ENCODE peak calls at places on chromosomes 7 and 10, in nine cellular contexts. Z is DND-41, N is mammary epithelial cell, B is MM.1S, C is endodermal cell, E is psoas muscle, O is RWPE1, I is astrocyte of the spinal cord, Q is cardiac fibroblast. M is an unnamed sample.

GRCh38 chr7:93566876-93567275 is 7.6 kb downstream of the CALCR start:
- DNase-seq in N (no peak), C (no peak), Z (no peak), O (no peak), E (no peak), I (no peak), Q (peak; percentile 58), B (no peak), M (no peak)

GRCh38 chr10:124091646-124092269 is 1.6 kb downstream of the CHST15 start:
- DNase-seq in C (peak; percentile 83), O (peak; percentile 52), B (peak; percentile 43), N (peak; percentile 41), E (peak; percentile 43), Z (peak; percentile 60), I (peak; percentile 32), Q (peak; percentile 2), M (peak; percentile 50)

GRCh38 chr7:111137296-111138195 is 46.6 kb downstream of the LRRN3 start:
- DNase-seq in Z (peak; percentile 6), O (no peak), C (no peak), B (no peak), N (peak; percentile 66), E (no peak), Q (peak; percentile 75), I (peak; percentile 45), M (no peak)

GRCh38 chr7:71935674-71936073 is 476.5 kb downstream of the CALN1 start:
- DNase-seq in Q (no peak), I (no peak), E (no peak), B (peak; percentile 70), Z (no peak), N (no peak), O (no peak), C (no peak), M (no peak)

GRCh38 chr7:123771256-123771655 is 22.5 kb upstream of the WASL start:
- DNase-seq in I (no peak), N (peak; percentile 17), B (no peak), O (no peak), Z (no peak), Q (no peak), E (no peak), C (no peak), M (no peak)

GRCh38 chr10:75018233-75018632 is 93.2 kb upstream of the SAMD8 start:
- DNase-seq in N (no peak), Q (no peak), C (peak; percentile 50), O (no peak), Z (no peak), B (no peak), E (no peak), I (no peak), M (no peak)

GRCh38 chr10:114075093-114075492 is 31.4 kb downstream of the ADRB1 start:
- DNase-seq in O (no peak), N (no peak), B (no peak), Q (no peak), E (no peak), Z (no peak), I (no peak), C (no peak), M (no peak)

GRCh38 chr7:13312327-13312726 is 624.9 kb downstream of the ARL4A start:
- DNase-seq in N (no peak), E (no peak), C (peak; percentile 67), O (no peak), Q (no peak), B (no peak), I (no peak), Z (peak; percentile 24), M (no peak)

GRCh38 chr10:52409928-52410327 is 95.8 kb downstream of the DKK1 start:
- DNase-seq in E (no peak), Q (no peak), C (no peak), Z (no peak), B (no peak), O (no peak), I (no peak), N (peak; percentile 14), M (no peak)

GRCh38 chr10:89119651-89120050 is 87.5 kb downstream of the CH25H start:
- DNase-seq in Z (no peak), I (no peak), N (no peak), C (no peak), B (no peak), O (no peak), E (no peak), Q (no peak), M (no peak)

GRCh38 chr10:104608076-104608828 is 32.8 kb upstream of the SORCS3 start:
- DNase-seq in Z (no peak), O (no peak), B (no peak), I (no peak), C (no peak), E (no peak), N (no peak), Q (no peak), M (no peak)

GRCh38 chr10:104614245-104614831 is 26.8 kb upstream of the SORCS3 start:
- DNase-seq in E (no peak), B (peak; percentile 46), I (peak; percentile 29), Q (peak; percentile 47), Z (peak; percentile 33), N (peak; percentile 23), C (peak; percentile 87), O (peak; percentile 54), M (peak; percentile 45)

GRCh38 chr10:104617831-104618230 is 23.3 kb upstream of the SORCS3 start:
- DNase-seq in B (no peak), Q (no peak), O (no peak), E (no peak), Z (no peak), I (no peak), C (no peak), N (no peak), M (no peak)

DNA sequence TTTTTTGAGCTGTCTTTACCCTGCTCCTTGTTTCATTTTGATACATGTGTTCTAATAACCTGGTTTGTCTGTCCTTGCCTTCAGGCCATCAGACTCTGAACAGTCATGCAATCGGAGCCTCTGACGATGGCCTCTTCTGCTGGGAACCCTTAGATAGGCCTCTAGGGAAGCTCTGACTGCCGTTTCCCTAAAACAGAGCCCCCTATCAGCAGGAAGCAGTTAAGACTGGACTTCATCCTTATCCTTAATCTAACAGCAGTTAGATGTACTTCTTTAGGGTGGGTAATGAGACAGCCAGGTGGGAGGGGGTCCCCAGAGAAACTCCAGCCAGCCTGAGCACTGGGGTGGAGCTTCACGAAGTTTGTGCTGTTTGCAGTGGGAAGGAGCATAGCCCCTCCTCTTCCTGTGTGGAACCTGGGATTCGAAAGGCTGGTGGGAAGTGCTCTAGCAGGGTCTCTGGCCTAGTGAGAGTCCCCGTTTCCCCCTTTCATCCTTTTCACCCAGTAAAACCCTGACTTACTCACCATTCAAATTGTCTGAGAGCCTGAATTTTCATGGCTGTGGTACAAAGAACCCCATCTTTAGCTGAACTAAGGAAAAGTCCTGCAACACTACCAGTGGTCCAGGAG is 28.4 kb upstream of the SORCS3 start:
- DNase-seq in N (no peak), Z (no peak), I (no peak), O (no peak), B (no peak), E (no peak), Q (no peak), C (no peak), M (no peak)
- TF ChIP-seq CTCF in N (no peak), Z (no peak), I (no peak), O (no peak), B (no peak), E (no peak), Q (no peak), C (peak; percentile 43), M (no peak)

DNA sequence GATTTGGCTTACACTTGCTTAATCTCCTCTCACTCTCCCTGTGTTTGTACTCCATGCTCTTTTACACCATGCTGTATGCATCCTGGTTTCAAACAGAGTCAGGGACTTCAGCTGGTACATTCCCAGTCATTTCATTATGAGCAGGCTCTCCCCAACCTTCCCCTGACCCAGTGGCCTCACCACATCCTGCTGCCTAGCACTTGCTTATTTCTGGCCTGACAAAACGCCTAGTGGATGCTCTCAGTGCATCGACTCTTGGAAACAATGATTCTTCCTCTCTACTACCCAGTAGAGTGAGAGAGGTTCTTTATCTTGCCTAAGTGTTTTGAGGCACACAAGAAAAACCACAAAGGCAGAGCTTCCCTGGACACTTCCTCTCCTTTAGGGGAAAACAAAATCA is 63.4 kb downstream of the CAV1 start:
- DNase-seq in Q (peak; percentile 80), E (no peak), C (no peak), N (peak; percentile 71), I (peak; percentile 83), Z (peak; percentile 41), B (peak; percentile 76), O (no peak), M (peak; percentile 2)
- TF ChIP-seq CTCF in Q (peak; percentile 9), E (no peak), C (no peak), N (no peak), I (peak; percentile 3), Z (no peak), B (no peak), O (no peak), M (no peak)

GRCh38 chr7:155007947-155008346 is 5.0 kb upstream of the PAXIP1 start:
- DNase-seq in Z (peak; percentile 29), I (no peak), O (no peak), B (peak; percentile 27), E (no peak), C (peak; percentile 81), Q (peak; percentile 12), N (no peak), M (no peak)

GRCh38 chr7:155011081-155011480 is 8.2 kb upstream of the PAXIP1 start:
- DNase-seq in I (no peak), B (no peak), E (no peak), Z (no peak), C (no peak), N (no peak), Q (no peak), O (no peak), M (no peak)

DNA sequence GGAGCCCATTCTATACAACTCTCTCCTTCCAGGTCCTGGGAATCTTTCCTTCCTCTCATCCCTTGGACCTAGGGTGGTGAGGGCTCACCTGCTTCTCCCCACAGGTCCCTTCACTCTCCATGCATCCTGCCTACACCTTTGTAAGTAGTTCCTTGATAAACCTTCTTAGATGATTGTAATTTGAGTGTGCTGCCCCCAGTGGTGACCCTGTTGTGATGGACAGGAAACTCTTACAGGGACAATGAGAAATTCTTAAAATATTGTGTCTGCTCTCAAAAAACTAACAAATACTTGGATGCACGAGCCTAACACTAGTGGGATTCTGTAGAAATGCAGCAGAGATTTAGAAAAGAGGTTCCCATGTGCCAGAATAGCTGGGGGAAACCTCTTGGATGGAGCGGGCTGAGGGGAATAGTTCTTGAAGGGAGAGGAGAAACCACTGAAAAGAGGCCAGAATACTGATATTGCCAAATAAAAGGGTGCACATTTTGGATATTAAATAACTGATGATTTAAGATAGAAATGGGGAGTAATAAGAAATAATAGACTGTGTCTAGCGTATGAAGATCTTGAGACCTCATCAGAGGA is 6.7 kb upstream of the PAXIP1 start:
- DNase-seq in N (no peak), O (no peak), E (no peak), Z (peak; percentile 43), B (peak; percentile 53), C (peak; percentile 77), I (no peak), Q (peak; percentile 19), M (no peak)
- TF ChIP-seq CTCF in N (peak; percentile 30), O (peak; percentile 53), E (peak; percentile 16), Z (peak; percentile 69), B (peak; percentile 66), C (peak; percentile 80), I (peak; percentile 40), Q (peak; percentile 33), M (peak; percentile 44)

DNA sequence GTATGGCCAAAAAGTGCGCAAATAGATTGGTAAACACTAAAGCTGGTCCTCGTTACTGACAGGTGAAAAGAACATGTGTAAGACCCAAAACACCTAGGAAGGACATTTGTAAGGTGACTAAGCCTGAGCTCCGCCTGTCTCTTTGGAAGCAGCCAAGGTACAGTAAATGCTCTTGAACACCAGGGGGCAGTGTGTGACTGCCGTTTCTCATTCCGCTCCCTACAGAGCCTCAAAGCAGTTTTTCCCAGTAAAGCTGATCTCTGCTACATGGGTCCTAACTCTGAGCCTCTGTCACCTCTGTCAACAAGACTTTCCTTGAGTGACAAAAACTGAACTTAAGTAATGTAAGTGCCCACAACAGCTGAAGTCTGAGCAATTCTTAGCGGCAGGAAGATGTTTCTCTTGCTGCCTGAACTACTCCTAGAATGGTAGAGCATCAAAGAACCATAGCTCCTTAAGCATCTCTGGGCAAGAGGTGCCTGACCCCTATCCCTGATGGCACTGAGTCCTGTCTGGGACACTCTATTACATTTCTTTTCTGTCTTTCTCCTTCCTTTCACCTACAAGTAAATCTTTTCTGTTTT is 238.0 kb upstream of the INHBA start:
- DNase-seq in E (peak; percentile 61), O (peak; percentile 75), N (peak; percentile 71), C (peak; percentile 85), Q (peak; percentile 88), Z (peak; percentile 63), B (peak; percentile 73), I (peak; percentile 77), M (peak; percentile 73)
- TF ChIP-seq CTCF in E (peak; percentile 90), O (peak; percentile 92), N (peak; percentile 77), C (peak; percentile 96), Q (peak; percentile 86), Z (peak; percentile 93), B (peak; percentile 90), I (peak; percentile 90), M (peak; percentile 84)